ENCODE peak calls at places on chromosome 16, in five cellular contexts. L is PC-9, A is progenitor cell of endocrine pancreas, D is COR-L47, M is uterus. V is an unnamed sample.

GRCh38 chr16:82801361-82801760 is 174.6 kb downstream of the CDH13 start:
- DNase-seq in L (no peak), M (no peak), D (no peak), A (no peak), V (no peak)

GRCh38 chr16:54479546-54479945 is 193.0 kb upstream of the IRX3 start:
- DNase-seq in L (no peak), A (no peak), D (no peak), M (no peak), V (no peak)

GRCh38 chr16:86355951-86356350 is 154.4 kb upstream of the FOXF1 start:
- DNase-seq in M (no peak), L (no peak), D (no peak), A (no peak), V (no peak)

GRCh38 chr16:27425961-27426360 is 24.0 kb downstream of the IL21R start:
- DNase-seq in L (no peak), M (no peak), D (no peak), A (no peak), V (no peak)

GRCh38 chr16:57372372-57373116 is at the start of gene CX3CL1:
- DNase-seq in A (peak), L (no peak), M (peak), D (no peak), V (peak)

GRCh38 chr16:12178251-12178990 is 201.9 kb downstream of the SNX29 start:
- DNase-seq in L (no peak), D (no peak), M (peak), A (no peak), V (no peak)

GRCh38 chr16:90048347-90048722 is 28.8 kb downstream of the PRDM7 start:
- DNase-seq in D (no peak), L (no peak), M (no peak), A (no peak), V (peak)

GRCh38 chr16:583815-584591 is 5.9 kb upstream of the RAB40C start:
- DNase-seq in D (no peak), A (no peak), L (no peak), M (no peak), V (no peak)

GRCh38 chr16:88814144-88814502 is 2.4 kb upstream of the APRT start:
- DNase-seq in L (no peak), A (no peak), D (no peak), M (no peak), V (no peak)

GRCh38 chr16:69406780-69407331 is 17.6 kb upstream of the CYB5B start:
- DNase-seq in D (no peak), M (no peak), A (no peak), L (no peak), V (no peak)

GRCh38 chr16:82730901-82731300 is 104.1 kb downstream of the CDH13 start:
- DNase-seq in A (no peak), M (no peak), D (no peak), L (no peak), V (no peak)

GRCh38 chr16:78571880-78572279 is 472.4 kb downstream of the WWOX start:
- DNase-seq in L (no peak), D (no peak), A (no peak), M (no peak), V (no peak)

GRCh38 chr16:54094641-54095040 is 191.9 kb downstream of the IRX3 start:
- DNase-seq in L (no peak), A (no peak), M (no peak), D (no peak), V (no peak)

GRCh38 chr16:4729876-4730275 is 4.2 kb downstream of the ANKS3 start:
- DNase-seq in M (no peak), A (no peak), L (no peak), D (no peak), V (no peak)

GRCh38 chr16:11177578-11178130 is 78.3 kb downstream of the SOCS1 start:
- DNase-seq in M (no peak), L (no peak), A (no peak), D (no peak), V (no peak)

GRCh38 chr16:85571813-85572619 is 41.1 kb upstream of the GSE1 start:
- DNase-seq in M (no peak), A (no peak), L (no peak), D (no peak), V (no peak)

V was measured in retina.